ENCODE peak calls at places on chromosomes 16 and 17, in nine cellular contexts. E, A, T, U, J, Z, H, M and S are unnamed samples. For H3K4me1, the result is how much of the 10 kb centered on the place peaks cover.

GRCh38 chr17:27438631-27439030 is 17.6 kb upstream of the KSR1 start:
- DNase-seq in E (no peak), A (no peak), T (no peak), U (no peak), J (no peak), Z (peak), H (no peak), M (no peak), S (no peak)

GRCh38 chr16:81543571-81543970 is 99.0 kb downstream of the CMIP start:
- DNase-seq in E (no peak), A (peak), T (no peak), U (no peak), J (no peak), Z (no peak), H (no peak), M (no peak), S (no peak)

GRCh38 chr17:77905266-77905665 is 53.2 kb upstream of the TNRC6C start:
- DNase-seq in E (no peak), A (no peak), T (no peak), U (no peak), J (no peak), Z (no peak), H (no peak), M (no peak), S (no peak)

GRCh38 chr16:3515897-3516296 is 15.1 kb downstream of the CLUAP1 start:
- DNase-seq in E (no peak), A (no peak), T (no peak), U (no peak), J (no peak), Z (no peak), H (no peak), M (no peak), S (no peak)

GRCh38 chr16:27430512-27430911 is 28.5 kb downstream of the IL21R start:
- DNase-seq in E (no peak), A (no peak), T (no peak), U (no peak), J (no peak), Z (no peak), H (no peak), M (no peak), S (no peak)

GRCh38 chr17:60392845-60393702 is 1.1 kb upstream of the USP32 start:
- DNase-seq in E (peak), A (peak), T (peak), U (peak), J (peak), Z (peak), H (no peak), M (peak), S (peak)

GRCh38 chr17:9475259-9475658 is 100.4 kb downstream of the STX8 start:
- DNase-seq in E (no peak), A (no peak), T (no peak), U (no peak), J (no peak), Z (peak), H (no peak), M (no peak), S (no peak)

GRCh38 chr17:3870871-3871306 is 22.0 kb downstream of the CAMKK1 start:
- DNase-seq in E (no peak), A (no peak), T (no peak), U (no peak), J (peak), Z (peak), H (no peak), M (no peak), S (peak)

GRCh38 chr16:52569296-52569695 is 22.4 kb upstream of the TOX3 start:
- DNase-seq in E (no peak), A (no peak), T (no peak), U (no peak), J (no peak), Z (no peak), H (no peak), M (no peak), S (no peak)

GRCh38 chr16:89185062-89185751 is 13.7 kb downstream of the CDH15 start:
- DNase-seq in E (peak), A (no peak), T (no peak), U (no peak), J (no peak), Z (no peak), H (no peak), M (no peak), S (no peak)

GRCh38 chr16:89131783-89132182 is 38.1 kb downstream of the ACSF3 start:
- DNase-seq in E (no peak), A (no peak), T (no peak), U (no peak), J (no peak), Z (no peak), H (peak), M (no peak), S (no peak)

GRCh38 chr16:89564476-89565255 is 4.2 kb downstream of the RPL13 start:
- DNase-seq in E (no peak), A (no peak), T (peak), U (no peak), J (peak), Z (no peak), H (no peak), M (peak), S (no peak)

GRCh38 chr16:89257281-89257731 is 39.8 kb downstream of the ZNF778 start:
- DNase-seq in E (no peak), A (no peak), T (no peak), U (no peak), J (no peak), Z (peak), H (no peak), M (no peak), S (no peak)

GRCh38 chr16:81624718-81625543 is 154.2 kb upstream of the PLCG2 start:
- DNase-seq in E (no peak), A (no peak), T (peak), U (no peak), J (no peak), Z (no peak), H (no peak), M (no peak), S (no peak)

GRCh38 chr17:43755389-43755875 is 3.2 kb downstream of the SOST start:
- DNase-seq in E (no peak), A (peak), T (no peak), U (peak), J (no peak), Z (peak), H (no peak), M (no peak), S (peak)

GRCh38 chr16:56998352-56998751 is 9.0 kb downstream of the NLRC5 start:
- DNase-seq in E (no peak), A (no peak), T (no peak), U (no peak), J (no peak), Z (no peak), H (no peak), M (no peak), S (no peak)

GRCh38 chr17:59762022-59762825 is 54.8 kb downstream of the VMP1 start:
- DNase-seq in E (no peak), A (peak), T (no peak), U (peak), J (no peak), Z (peak), H (no peak), M (no peak), S (no peak)

GRCh38 chr17:8479431-8479947 is 43.8 kb downstream of the NDEL1 start:
- DNase-seq in E (no peak), A (peak), T (no peak), U (no peak), J (no peak), Z (peak), H (peak), M (no peak), S (no peak)

GRCh38 chr16:67248401-67249177 is at the start of gene SLC9A5:
- DNase-seq in E (peak), A (no peak), T (peak), U (peak), J (no peak), Z (no peak), H (peak), M (peak), S (no peak)

GRCh38 chr17:65228734-65229390 is 91.7 kb downstream of the RGS9 start:
- DNase-seq in E (peak), A (peak), T (no peak), U (peak), J (no peak), Z (peak), H (no peak), M (no peak), S (peak)

GRCh38 chr16:68272501-68273209 is 8.3 kb downstream of the SLC7A6 start:
- DNase-seq in E (peak), A (no peak), T (no peak), U (no peak), J (peak), Z (no peak), H (no peak), M (peak), S (peak)

GRCh38 chr17:38579934-38580333 is 25.8 kb downstream of the SRCIN1 start:
- DNase-seq in E (no peak), A (peak), T (peak), U (peak), J (no peak), Z (peak), H (no peak), M (no peak), S (peak)

GRCh38 chr17:35630530-35631148 is 43.5 kb downstream of the AP2B1 start:
- DNase-seq in E (no peak), A (peak), T (no peak), U (peak), J (no peak), Z (peak), H (no peak), M (no peak), S (peak)

GRCh38 chr17:76709077-76709950 is 1.5 kb downstream of the MXRA7 start:
- DNase-seq in E (no peak), A (peak), T (no peak), U (peak), J (peak), Z (peak), H (peak), M (no peak), S (peak)

GRCh38 chr17:19354123-19354522 is 8.4 kb downstream of the B9D1 start:
- DNase-seq in E (no peak), A (peak), T (no peak), U (peak), J (no peak), Z (peak), H (no peak), M (no peak), S (no peak)

GRCh38 chr17:83203472-83204221 is 124.2 kb downstream of the METRNL start:
- DNase-seq in E (no peak), A (no peak), T (no peak), U (no peak), J (peak), Z (no peak), H (peak), M (no peak), S (no peak)

GRCh38 chr16:85613609-85614337 is 651 bp downstream of the GSE1 start:
- DNase-seq in E (peak), A (no peak), T (no peak), U (peak), J (peak), Z (peak), H (peak), M (peak), S (peak)

GRCh38 chr17:9406046-9406631 is 169.5 kb downstream of the STX8 start:
- DNase-seq in E (no peak), A (peak), T (no peak), U (peak), J (no peak), Z (no peak), H (no peak), M (no peak), S (no peak)

GRCh38 chr16:5465714-5466113 is 368.1 kb upstream of the EEF2KMT start:
- DNase-seq in E (no peak), A (no peak), T (no peak), U (no peak), J (no peak), Z (no peak), H (no peak), M (no peak), S (no peak)

GRCh38 chr16:10663146-10663545 is 31.6 kb downstream of the TEKT5 start:
- DNase-seq in E (no peak), A (no peak), T (no peak), U (no peak), J (no peak), Z (no peak), H (no peak), M (no peak), S (no peak)

GRCh38 chr17:74099441-74100340 is 103.8 kb upstream of the RPL38 start:
- DNase-seq in E (no peak), A (no peak), T (no peak), U (no peak), J (no peak), Z (no peak), H (no peak), M (no peak), S (no peak)

GRCh38 chr17:75637143-75637538 is 3.9 kb downstream of the SMIM5 start:
- DNase-seq in E (no peak), A (no peak), T (no peak), U (no peak), J (peak), Z (no peak), H (peak), M (no peak), S (no peak)

GRCh38 chr16:11080327-11080967 is 136.1 kb downstream of the CLEC16A start:
- DNase-seq in E (no peak), A (no peak), T (no peak), U (no peak), J (no peak), Z (no peak), H (no peak), M (no peak), S (no peak)

GRCh38 chr17:48259710-48260291 is 152.2 kb downstream of the SNX11 start:
- DNase-seq in E (no peak), A (peak), T (no peak), U (peak), J (no peak), Z (peak), H (no peak), M (peak), S (peak)

GRCh38 chr16:72876221-72876620 is 171.7 kb downstream of the ZFHX3 start:
- DNase-seq in E (no peak), A (peak), T (no peak), U (peak), J (peak), Z (peak), H (peak), M (no peak), S (no peak)

DNA sequence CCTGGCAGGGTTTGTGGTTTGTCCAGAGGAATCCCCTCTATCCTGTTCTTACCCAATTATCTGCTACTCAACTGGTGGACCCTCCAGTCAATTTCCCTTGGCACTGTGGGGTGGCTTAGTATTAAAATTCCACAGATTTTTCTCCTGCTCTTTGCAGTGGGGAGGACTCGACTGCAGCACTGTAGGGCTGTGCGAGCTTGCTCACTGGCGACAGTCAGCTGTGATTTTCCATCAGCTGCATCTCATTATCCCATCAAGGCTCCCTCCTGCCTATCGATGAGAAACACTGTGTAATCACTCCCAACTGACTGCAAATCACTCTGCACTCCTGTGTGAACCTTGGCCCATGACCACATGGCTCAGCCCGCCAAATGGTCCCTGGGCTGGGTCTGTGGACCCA is 90.5 kb upstream of the MAF start:
- DNase-seq in E (no peak), A (no peak), T (no peak), U (no peak), J (no peak), Z (no peak), H (no peak), M (no peak), S (peak)
- H3K4me1 ChIP-seq in E (under half), A (under half), T (under half), U (under half), J (under half), Z (under half), H (under half), M (under half), S (under half)

GRCh38 chr16:16059895-16060590 is 110.6 kb downstream of the ABCC1 start:
- DNase-seq in E (no peak), A (no peak), T (no peak), U (no peak), J (no peak), Z (no peak), H (no peak), M (no peak), S (no peak)
- H3K4me1 ChIP-seq in E (under half), A (under half), T (under half), U (under half), J (under half), Z (under half), H (under half), M (under half), S (under half)

DNA sequence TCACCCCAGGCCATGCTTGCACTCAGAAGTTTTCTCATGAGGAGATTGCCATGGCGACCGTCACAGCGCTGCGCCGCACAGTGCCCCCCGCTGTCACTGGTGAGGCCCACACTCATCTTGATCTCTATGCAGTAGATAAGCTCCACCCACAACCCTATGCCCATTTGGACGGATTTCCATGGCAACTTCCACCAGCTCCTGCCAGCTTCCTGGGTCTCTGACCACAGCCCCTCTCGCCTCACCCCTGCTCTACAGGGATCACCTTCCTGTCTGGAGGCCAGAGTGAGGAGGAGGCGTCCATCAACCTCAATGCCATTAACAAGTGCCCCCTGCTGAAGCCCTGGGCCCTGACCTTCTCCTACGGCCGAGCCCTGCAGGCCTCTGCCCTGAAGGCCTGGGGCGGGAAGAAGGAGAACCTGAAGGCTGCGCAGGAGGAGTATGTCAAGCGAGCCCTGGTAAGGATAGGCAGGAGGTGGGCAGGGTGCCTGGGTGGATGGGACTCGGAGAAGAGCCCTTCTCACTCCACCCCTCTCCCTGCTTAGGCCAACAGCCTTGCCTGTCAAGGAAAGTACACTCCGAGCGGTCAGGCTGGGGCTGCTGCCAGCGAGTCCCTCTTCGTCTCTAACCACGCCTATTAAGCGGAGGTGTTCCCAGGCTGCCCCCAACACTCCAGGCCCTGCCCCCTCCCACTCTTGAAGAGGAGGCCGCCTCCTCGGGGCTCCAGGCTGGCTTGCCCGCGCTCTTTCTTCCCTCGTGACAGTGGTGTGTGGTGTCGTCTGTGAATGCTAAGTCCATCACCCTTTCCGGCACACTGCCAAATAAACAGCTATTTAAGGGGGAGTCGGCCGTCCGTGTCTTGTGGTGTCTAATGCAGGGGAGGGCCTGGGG is 4.3 kb downstream of the ALDOA start:
- DNase-seq in E (no peak), A (no peak), T (no peak), U (no peak), J (no peak), Z (peak), H (peak), M (no peak), S (no peak)
- H3K4me1 ChIP-seq in E (under half), A (under half), T (under half), U (under half), J (under half), Z (under half), H (half or more), M (under half), S (under half)

GRCh38 chr17:68294617-68295016 is 3.3 kb downstream of the ARSG start:
- DNase-seq in E (no peak), A (no peak), T (no peak), U (no peak), J (no peak), Z (no peak), H (no peak), M (no peak), S (no peak)

GRCh38 chr17:68292689-68293040 is 1.4 kb downstream of the ARSG start:
- DNase-seq in E (no peak), A (no peak), T (no peak), U (no peak), J (no peak), Z (no peak), H (no peak), M (no peak), S (no peak)

GRCh38 chr17:68295086-68295485 is 3.8 kb downstream of the ARSG start:
- DNase-seq in E (no peak), A (no peak), T (no peak), U (no peak), J (no peak), Z (no peak), H (no peak), M (no peak), S (no peak)

GRCh38 chr17:68294196-68294555 is 2.9 kb downstream of the ARSG start:
- DNase-seq in E (no peak), A (no peak), T (peak), U (peak), J (no peak), Z (no peak), H (no peak), M (no peak), S (peak)

DNA sequence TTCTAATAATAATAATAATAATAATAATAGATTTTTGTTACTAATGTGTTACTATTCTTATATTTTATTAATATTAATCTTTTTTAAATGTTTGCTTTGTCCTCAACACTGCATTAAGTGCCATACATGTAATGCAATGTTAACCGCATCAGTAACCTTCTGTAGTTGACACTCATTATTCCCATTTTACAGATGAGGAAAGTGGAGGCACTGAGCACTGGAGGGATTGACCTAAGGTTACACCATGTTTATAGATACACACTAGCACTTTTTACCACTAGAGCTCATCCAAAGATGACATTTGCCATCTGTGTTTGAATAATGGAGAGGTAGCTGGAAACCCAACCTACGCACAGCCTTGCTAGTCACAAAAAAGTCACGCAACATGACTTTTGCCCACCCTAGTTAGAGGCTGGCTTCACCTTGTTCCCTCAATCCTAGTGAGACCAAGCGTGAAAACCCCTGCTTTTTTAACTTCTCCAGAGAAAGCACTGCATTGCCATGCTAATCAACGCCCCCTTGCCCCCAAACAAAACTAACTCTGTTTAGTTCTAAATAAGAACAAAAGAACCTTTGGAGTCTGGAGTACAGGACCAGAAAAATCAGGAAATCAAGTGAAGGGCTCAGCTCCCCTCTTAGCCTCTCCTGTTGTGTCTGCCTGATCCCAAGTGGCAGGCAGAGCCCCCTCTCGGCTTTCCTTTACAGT is 2.3 kb downstream of the ARSG start:
- DNase-seq in E (no peak), A (no peak), T (peak), U (no peak), J (no peak), Z (no peak), H (no peak), M (no peak), S (no peak)
- H3K4me1 ChIP-seq in E (half or more), A (under half), T (under half), U (under half), J (under half), Z (under half), H (under half), M (under half), S (under half)